ENCODE peak calls at places on chromosomes 2 and 18, in eight cellular contexts. T, S, A, E, Z, P, V and B are unnamed samples.

GRCh38 chr2:73987109-73987947 is 2.6 kb downstream of the TET3 start:
- DNase-seq in T (no peak), S (no peak), A (peak), E (peak), Z (peak), P (no peak), V (peak), B (peak)

GRCh38 chr2:238260879-238261278 is 21.0 kb upstream of the HES6 start:
- DNase-seq in T (no peak), S (no peak), A (no peak), E (no peak), Z (no peak), P (no peak), V (no peak), B (peak)

GRCh38 chr2:27227501-27227900 is 10.3 kb downstream of the CAD start:
- DNase-seq in T (no peak), S (no peak), A (no peak), E (no peak), Z (no peak), P (no peak), V (no peak), B (no peak)

GRCh38 chr2:109486711-109487130 is 127.0 kb downstream of the SEPTIN10 start:
- DNase-seq in T (no peak), S (no peak), A (no peak), E (no peak), Z (no peak), P (no peak), V (no peak), B (no peak)

GRCh38 chr2:23756593-23757292 is 170.2 kb downstream of the ATAD2B start:
- DNase-seq in T (no peak), S (no peak), A (no peak), E (no peak), Z (no peak), P (no peak), V (no peak), B (no peak)

GRCh38 chr2:162318280-162319222 is at the start of gene IFIH1:
- DNase-seq in T (peak), S (peak), A (peak), E (peak), Z (peak), P (peak), V (peak), B (peak)

GRCh38 chr2:58562281-58562680 is 321.2 kb upstream of the FANCL start:
- DNase-seq in T (no peak), S (no peak), A (no peak), E (no peak), Z (no peak), P (no peak), V (no peak), B (no peak)

GRCh38 chr2:64914735-64915509 is 74.3 kb upstream of the SLC1A4 start:
- DNase-seq in T (no peak), S (no peak), A (no peak), E (no peak), Z (no peak), P (no peak), V (no peak), B (peak)

GRCh38 chr2:218815649-218816048 is 16.0 kb downstream of the PRKAG3 start:
- DNase-seq in T (no peak), S (no peak), A (no peak), E (no peak), Z (no peak), P (no peak), V (no peak), B (no peak)

GRCh38 chr2:215002500-215002899 is 135.9 kb downstream of the ABCA12 start:
- DNase-seq in T (peak), S (peak), A (no peak), E (peak), Z (no peak), P (peak), V (peak), B (no peak)

GRCh38 chr2:201901770-201902169 is 95.4 kb downstream of the CDK15 start:
- DNase-seq in T (no peak), S (no peak), A (no peak), E (no peak), Z (peak), P (no peak), V (no peak), B (no peak)

GRCh38 chr2:167212054-167212648 is 323.9 kb downstream of the XIRP2 start:
- DNase-seq in T (peak), S (peak), A (no peak), E (peak), Z (peak), P (peak), V (peak), B (no peak)

GRCh38 chr18:63676927-63677326 is 15.2 kb upstream of the SERPINB3 start:
- DNase-seq in T (no peak), S (no peak), A (no peak), E (no peak), Z (no peak), P (no peak), V (no peak), B (no peak)